ENCODE peak calls at places on chromosomes 6 and 20, in nine cellular contexts. A, P, F, X, S, V, N, W and H are unnamed samples.
A peak's percentile ranks its signal among the peaks of the same experiment; 100 is the strongest.

GRCh38 chr6:69706724-69707123 is 90.1 kb downstream of the LMBRD1 start:
- DNase-seq in F (no peak), X (no peak), W (no peak), A (no peak), N (no peak), P (no peak), V (no peak), S (no peak), H (no peak)

GRCh38 chr20:38229376-38230252 is 30.9 kb downstream of the KIAA1755 start:
- DNase-seq in P (peak; percentile 51), S (no peak), W (no peak), F (no peak), V (no peak), N (no peak), X (peak; percentile 57), A (no peak), H (no peak)

GRCh38 chr6:116218172-116218633 is 35.7 kb downstream of the TSPYL4 start:
- DNase-seq in N (no peak), A (no peak), S (no peak), F (no peak), X (no peak), P (no peak), V (no peak), W (no peak), H (no peak)

GRCh38 chr6:11153447-11153846 is 41.9 kb upstream of the ERVFRD-1 start:
- DNase-seq in N (no peak), X (no peak), A (no peak), F (no peak), W (no peak), P (no peak), S (no peak), V (no peak), H (no peak)

GRCh38 chr6:77926198-77926752 is 273.4 kb downstream of the MEI4 start:
- DNase-seq in A (no peak), S (peak; percentile 37), V (no peak), N (no peak), F (no peak), W (no peak), X (no peak), P (no peak), H (no peak)

GRCh38 chr6:146312606-146313005 is 231.0 kb upstream of the RAB32 start:
- DNase-seq in N (no peak), A (no peak), S (no peak), X (no peak), P (no peak), W (no peak), F (no peak), V (no peak), H (no peak)

GRCh38 chr6:53829698-53830221 is 35.0 kb downstream of the LRRC1 start:
- DNase-seq in X (no peak), F (no peak), P (no peak), W (no peak), A (no peak), N (no peak), S (no peak), V (peak; percentile 49), H (no peak)

GRCh38 chr20:2470051-2470431 is 548 bp downstream of the SNRPB start:
- DNase-seq in S (no peak), F (peak; percentile 86), N (peak; percentile 35), W (no peak), A (no peak), X (no peak), P (peak; percentile 45), V (peak; percentile 46), H (peak; percentile 54)

GRCh38 chr20:22389836-22390542 is 194.4 kb downstream of the FOXA2 start:
- DNase-seq in A (peak; percentile 61), S (peak; percentile 94), V (no peak), X (no peak), F (no peak), W (no peak), N (no peak), P (no peak), H (no peak)

GRCh38 chr6:169212897-169213813 is 40.5 kb downstream of the THBS2 start:
- DNase-seq in P (peak; percentile 93), W (peak; percentile 89), A (peak; percentile 92), N (peak; percentile 84), X (peak; percentile 95), S (peak; percentile 73), V (peak; percentile 94), F (peak; percentile 95), H (peak; percentile 77)
- TF ChIP-seq POLR2A in P (peak; percentile 68), W (no peak), A (no peak), N (peak; percentile 46), X (no peak), S (no peak), V (peak; percentile 29), F (no peak), H (no peak)

GRCh38 chr6:112233864-112234263 is 20.5 kb downstream of the LAMA4 start:
- DNase-seq in F (no peak), P (no peak), N (no peak), X (peak; percentile 73), A (no peak), V (no peak), S (no peak), W (no peak), H (no peak)

GRCh38 chr6:112235956-112236355 is 18.4 kb downstream of the LAMA4 start:
- DNase-seq in W (no peak), S (no peak), A (no peak), P (no peak), N (no peak), X (no peak), F (no peak), V (no peak), H (no peak)

GRCh38 chr6:112234596-112234995 is 19.8 kb downstream of the LAMA4 start:
- DNase-seq in P (no peak), S (no peak), A (no peak), X (no peak), V (no peak), F (no peak), N (no peak), W (no peak), H (no peak)

GRCh38 chr6:112237066-112237465 is 17.3 kb downstream of the LAMA4 start:
- DNase-seq in W (no peak), A (no peak), X (no peak), F (no peak), N (no peak), V (no peak), P (no peak), S (no peak), H (no peak)

DNA sequence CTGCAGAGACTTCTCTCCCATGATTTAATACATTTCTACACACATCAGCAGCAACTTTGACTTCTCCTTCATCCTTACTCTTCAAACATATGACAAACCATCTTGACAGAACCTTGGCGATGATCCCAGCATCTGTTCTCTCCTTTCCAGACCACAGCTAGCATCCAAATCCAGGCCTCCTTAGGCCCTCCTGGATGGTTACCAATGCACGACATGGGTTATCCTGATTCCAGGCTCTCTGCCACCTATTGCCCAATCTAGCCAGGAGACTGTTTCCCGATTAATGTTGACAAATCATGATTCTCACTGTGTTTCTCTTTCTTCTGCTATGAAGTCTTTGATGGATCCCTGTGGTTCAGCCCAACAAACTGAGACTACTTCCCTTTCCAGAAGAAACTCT is 16.7 kb downstream of the LAMA4 start:
- DNase-seq in A (peak; percentile 34), W (peak; percentile 85), N (no peak), F (peak; percentile 94), P (no peak), S (no peak), V (peak; percentile 47), X (peak; percentile 90), H (no peak)
- TF ChIP-seq POLR2AphosphoS5 in A (peak; percentile 67), W (no peak), N (no peak), F (peak; percentile 79), P (no peak), S (no peak), V (no peak), X (peak; percentile 54), H (no peak)

GRCh38 chr6:109456710-109457595 is 1.4 kb upstream of the MICAL1 start:
- DNase-seq in W (no peak), S (no peak), A (peak; percentile 78), N (no peak), X (peak; percentile 82), V (peak; percentile 73), F (no peak), P (no peak), H (no peak)
- TF ChIP-seq POLR2A in W (no peak), S (no peak), A (no peak), N (no peak), X (peak; percentile 33), V (peak; percentile 77), F (no peak), P (no peak), H (no peak)

GRCh38 chr6:30685977-30686907 is at the start of gene PPP1R18:
- DNase-seq in P (peak; percentile 79), S (no peak), X (peak; percentile 94), F (peak; percentile 95), A (peak; percentile 73), N (peak; percentile 69), V (peak; percentile 85), W (peak; percentile 89), H (peak; percentile 58)
- TF ChIP-seq POLR2AphosphoS5 in P (no peak), S (peak; percentile 44), X (peak; percentile 92), F (peak; percentile 91), A (no peak), N (peak; percentile 8), V (peak; percentile 82), W (no peak), H (peak; percentile 36)